ENCODE peak calls at places on chromosomes 11 and 22, in nine cellular contexts. Z is neural crest cell; V is CD14-positive monocyte; H is adrenal gland; M is Calu3; N is CD8-positive, alpha-beta T cell; W is pancreas; P is AG09319; U is natural killer cell. B is an unnamed sample.

GRCh38 chr11:128497057-128497957 is 90.1 kb downstream of the ETS1 start:
- DNase-seq in Z (no peak), V (no peak), H (peak), M (peak), N (no peak), W (peak), P (peak), U (no peak), B (no peak)

GRCh38 chr11:14445542-14446530 is 53.8 kb downstream of the COPB1 start:
- DNase-seq in Z (no peak), V (no peak), H (no peak), M (no peak), N (no peak), W (no peak), P (no peak), U (no peak), B (no peak)

GRCh38 chr11:111846063-111846462 is 25.3 kb downstream of the ALG9 start:
- DNase-seq in Z (no peak), V (no peak), H (no peak), M (no peak), N (no peak), W (no peak), P (no peak), U (no peak), B (no peak)

GRCh38 chr11:9047986-9048522 is 43.3 kb downstream of the SCUBE2 start:
- DNase-seq in Z (no peak), V (no peak), H (no peak), M (no peak), N (no peak), W (no peak), P (peak), U (no peak), B (peak)

GRCh38 chr22:36773935-36774334 is 2.0 kb downstream of the IFT27 start:
- DNase-seq in Z (no peak), V (no peak), H (no peak), M (no peak), N (no peak), W (no peak), P (no peak), U (no peak), B (no peak)

GRCh38 chr11:7696424-7696823 is 9.9 kb downstream of the OVCH2 start:
- DNase-seq in Z (no peak), V (no peak), H (no peak), M (no peak), N (no peak), W (no peak), P (no peak), U (no peak), B (no peak)

GRCh38 chr22:44363214-44363979 is 50.6 kb upstream of the SHISAL1 start:
- DNase-seq in Z (no peak), V (peak), H (peak), M (peak), N (no peak), W (no peak), P (peak), U (no peak), B (no peak)

GRCh38 chr11:70527046-70527395 is 128.7 kb downstream of the CTTN start:
- DNase-seq in Z (no peak), V (no peak), H (no peak), M (no peak), N (no peak), W (no peak), P (no peak), U (no peak), B (no peak)

GRCh38 chr11:72231396-72232259 is 7.1 kb downstream of the INPPL1 start:
- DNase-seq in Z (no peak), V (no peak), H (no peak), M (no peak), N (no peak), W (no peak), P (no peak), U (no peak), B (no peak)

GRCh38 chr11:3959015-3959917 is 103.8 kb downstream of the STIM1 start:
- DNase-seq in Z (no peak), V (no peak), H (no peak), M (peak), N (no peak), W (no peak), P (no peak), U (no peak), B (no peak)

GRCh38 chr11:70843906-70844305 is 408.5 kb downstream of the SHANK2 start:
- DNase-seq in Z (no peak), V (no peak), H (no peak), M (no peak), N (no peak), W (no peak), P (no peak), U (no peak), B (no peak)

GRCh38 chr11:61828629-61829407 is 718 bp downstream of the FADS2 start:
- DNase-seq in Z (peak), V (no peak), H (peak), M (no peak), N (no peak), W (peak), P (no peak), U (peak), B (no peak)

GRCh38 chr11:115383431-115383830 is 120.8 kb downstream of the CADM1 start:
- DNase-seq in Z (no peak), V (no peak), H (no peak), M (no peak), N (no peak), W (no peak), P (no peak), U (no peak), B (no peak)

GRCh38 chr22:35553341-35553740 is 12.7 kb downstream of the RASD2 start:
- DNase-seq in Z (no peak), V (no peak), H (no peak), M (no peak), N (no peak), W (no peak), P (no peak), U (no peak), B (no peak)

GRCh38 chr11:2945757-2946287 is 16.6 kb upstream of the PHLDA2 start:
- DNase-seq in Z (no peak), V (no peak), H (peak), M (no peak), N (no peak), W (no peak), P (no peak), U (no peak), B (no peak)

GRCh38 chr22:47329727-47330653 is 567.5 kb downstream of the TBC1D22A start:
- DNase-seq in Z (no peak), V (no peak), H (no peak), M (no peak), N (no peak), W (no peak), P (no peak), U (no peak), B (no peak)

GRCh38 chr11:71458146-71459070 is 5.4 kb downstream of the NADSYN1 start:
- DNase-seq in Z (no peak), V (peak), H (no peak), M (no peak), N (no peak), W (no peak), P (no peak), U (no peak), B (no peak)

GRCh38 chr11:132579686-132580085 is 952.6 kb downstream of the OPCML start:
- DNase-seq in Z (no peak), V (no peak), H (no peak), M (no peak), N (no peak), W (no peak), P (no peak), U (no peak), B (no peak)

GRCh38 chr11:71946144-71946571 is 17.3 kb downstream of the RNF121 start:
- DNase-seq in Z (no peak), V (no peak), H (peak), M (no peak), N (no peak), W (no peak), P (no peak), U (no peak), B (no peak)

GRCh38 chr22:38214248-38215056 is 12.7 kb downstream of the MAFF start:
- DNase-seq in Z (peak), V (peak), H (peak), M (no peak), N (peak), W (peak), P (no peak), U (peak), B (no peak)

GRCh38 chr11:18001191-18001590 is 11.7 kb downstream of the SERGEF start:
- DNase-seq in Z (no peak), V (no peak), H (no peak), M (no peak), N (no peak), W (no peak), P (peak), U (no peak), B (no peak)

GRCh38 chr22:38455530-38456271 is 702 bp upstream of the KCNJ4 start:
- DNase-seq in Z (peak), V (no peak), H (no peak), M (peak), N (no peak), W (no peak), P (no peak), U (no peak), B (no peak)

GRCh38 chr22:25759825-25760231 is 17.8 kb downstream of the MYO18B start:
- DNase-seq in Z (no peak), V (no peak), H (peak), M (peak), N (no peak), W (no peak), P (peak), U (no peak), B (no peak)

GRCh38 chr22:19991645-19992451 is 24.8 kb downstream of the ARVCF start:
- DNase-seq in Z (no peak), V (no peak), H (no peak), M (no peak), N (no peak), W (no peak), P (no peak), U (no peak), B (no peak)

GRCh38 chr11:33712436-33712835 is 11.8 kb upstream of the C11orf91 start:
- DNase-seq in Z (no peak), V (no peak), H (no peak), M (no peak), N (no peak), W (no peak), P (no peak), U (no peak), B (no peak)

GRCh38 chr11:3614742-3615171 is 27.0 kb downstream of the ART5 start:
- DNase-seq in Z (no peak), V (peak), H (no peak), M (no peak), N (no peak), W (no peak), P (no peak), U (no peak), B (no peak)

GRCh38 chr11:396948-397548 is 3.0 kb downstream of the PKP3 start:
- DNase-seq in Z (no peak), V (no peak), H (peak), M (no peak), N (no peak), W (no peak), P (peak), U (peak), B (no peak)

GRCh38 chr11:395866-396265 is 1.9 kb downstream of the PKP3 start:
- DNase-seq in Z (no peak), V (no peak), H (no peak), M (no peak), N (no peak), W (no peak), P (no peak), U (no peak), B (no peak)

GRCh38 chr11:394034-394857 is at the start of gene PKP3:
- DNase-seq in Z (no peak), V (no peak), H (no peak), M (peak), N (no peak), W (peak), P (no peak), U (no peak), B (no peak)

GRCh38 chr11:394858-395655 is 1.0 kb downstream of the PKP3 start:
- DNase-seq in Z (no peak), V (no peak), H (no peak), M (no peak), N (no peak), W (no peak), P (no peak), U (no peak), B (no peak)

DNA sequence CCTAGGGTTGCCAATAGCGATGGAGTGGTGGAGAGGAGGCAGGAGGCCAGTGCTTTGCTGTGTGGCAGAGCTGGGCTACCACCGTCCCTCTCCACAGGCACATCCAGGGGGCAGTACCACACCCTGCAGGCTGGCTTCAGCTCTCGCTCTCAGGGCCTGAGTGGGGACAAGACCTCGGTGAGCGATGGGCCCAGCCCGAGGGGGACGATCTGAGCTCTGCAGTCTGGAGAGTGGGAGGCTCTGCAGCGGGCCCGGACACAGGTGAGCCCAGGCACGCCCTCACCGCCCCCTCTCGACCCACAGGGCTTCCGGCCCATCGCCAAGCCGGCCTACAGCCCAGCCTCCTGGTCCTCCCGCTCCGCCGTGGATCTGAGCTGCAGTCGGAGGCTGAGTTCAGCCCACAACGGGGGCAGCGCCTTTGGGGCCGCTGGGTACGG is 2.5 kb downstream of the PKP3 start:
- DNase-seq in Z (no peak), V (no peak), H (no peak), M (no peak), N (no peak), W (no peak), P (no peak), U (no peak), B (no peak)
- TF ChIP-seq CTCF in Z (no peak), V (no peak), H (no peak), M (peak), N (no peak), W (no peak), P (peak), U (no peak), B (peak)

GRCh38 chr11:82776377-82776776 is 42.7 kb upstream of the FAM181B start:
- DNase-seq in Z (no peak), V (no peak), H (no peak), M (no peak), N (no peak), W (no peak), P (no peak), U (no peak), B (no peak)

GRCh38 chr11:82775218-82775617 is 41.6 kb upstream of the FAM181B start:
- DNase-seq in Z (no peak), V (no peak), H (no peak), M (no peak), N (no peak), W (no peak), P (no peak), U (no peak), B (no peak)

GRCh38 chr11:82771781-82772180 is 38.1 kb upstream of the FAM181B start:
- DNase-seq in Z (no peak), V (no peak), H (no peak), M (no peak), N (no peak), W (no peak), P (no peak), U (no peak), B (no peak)

DNA sequence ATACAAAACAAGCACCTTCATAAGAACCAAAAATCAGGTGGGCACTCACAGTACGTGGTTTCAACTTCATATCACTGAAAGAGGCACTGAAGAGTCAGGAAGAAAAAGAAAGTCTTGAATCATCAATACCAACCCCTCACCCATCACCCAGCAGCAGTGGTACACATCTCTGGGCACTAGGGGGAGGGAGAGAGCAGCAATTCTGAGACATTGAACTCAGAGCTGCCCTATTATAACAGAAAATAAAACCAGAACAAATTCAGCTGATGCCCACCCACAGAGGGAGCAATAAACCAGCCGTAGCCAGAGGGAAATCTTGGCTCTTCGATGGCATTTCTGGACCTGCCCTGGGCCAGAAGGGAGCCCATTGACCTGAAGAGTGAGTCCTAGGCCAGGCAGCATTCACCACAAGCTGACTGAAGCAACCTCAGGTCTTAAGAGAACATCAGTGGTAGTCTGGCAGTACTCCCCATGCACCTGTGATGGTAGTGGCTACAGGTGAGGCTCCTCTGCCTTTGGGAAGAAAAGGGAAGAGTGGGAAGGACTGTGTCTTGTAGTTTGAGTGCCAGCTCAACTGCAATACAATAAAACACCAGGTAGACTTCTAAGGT is 42.2 kb upstream of the FAM181B start:
- DNase-seq in Z (peak), V (no peak), H (peak), M (peak), N (no peak), W (no peak), P (peak), U (no peak), B (no peak)
- TF ChIP-seq CTCF in Z (peak), V (peak), H (peak), M (peak), N (no peak), W (peak), P (peak), U (peak), B (peak)

GRCh38 chr11:69444381-69445130 is 36.9 kb upstream of the LINC01488 start:
- DNase-seq in Z (peak), V (peak), H (peak), M (peak), N (no peak), W (peak), P (peak), U (no peak), B (no peak)
- TF ChIP-seq CTCF in Z (peak), V (no peak), H (no peak), M (no peak), N (no peak), W (no peak), P (peak), U (no peak), B (no peak)

DNA sequence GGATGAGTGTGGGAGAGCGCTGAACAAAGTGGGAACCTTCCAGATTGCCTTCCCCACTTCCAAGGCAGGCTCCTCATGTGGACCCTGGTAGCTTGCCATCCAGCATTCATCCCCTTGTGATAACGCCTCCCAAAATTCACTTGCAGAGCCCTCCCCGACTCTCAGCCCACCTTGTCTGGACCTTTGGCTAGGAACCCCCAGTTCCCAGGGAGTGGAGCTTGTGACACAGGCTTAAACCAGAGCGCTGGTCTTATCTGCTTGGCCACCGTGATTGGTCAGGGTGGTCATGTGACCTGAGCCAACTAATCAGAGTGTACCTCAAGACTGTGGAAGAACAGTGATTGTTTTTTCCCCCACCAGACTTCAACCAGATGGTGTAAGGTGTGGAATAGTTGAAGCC is 9.6 kb upstream of the SLC35C1 start:
- DNase-seq in Z (no peak), V (no peak), H (no peak), M (no peak), N (no peak), W (no peak), P (no peak), U (no peak), B (no peak)
- TF ChIP-seq CTCF in Z (no peak), V (no peak), H (no peak), M (no peak), N (no peak), W (no peak), P (no peak), U (no peak), B (no peak)

DNA sequence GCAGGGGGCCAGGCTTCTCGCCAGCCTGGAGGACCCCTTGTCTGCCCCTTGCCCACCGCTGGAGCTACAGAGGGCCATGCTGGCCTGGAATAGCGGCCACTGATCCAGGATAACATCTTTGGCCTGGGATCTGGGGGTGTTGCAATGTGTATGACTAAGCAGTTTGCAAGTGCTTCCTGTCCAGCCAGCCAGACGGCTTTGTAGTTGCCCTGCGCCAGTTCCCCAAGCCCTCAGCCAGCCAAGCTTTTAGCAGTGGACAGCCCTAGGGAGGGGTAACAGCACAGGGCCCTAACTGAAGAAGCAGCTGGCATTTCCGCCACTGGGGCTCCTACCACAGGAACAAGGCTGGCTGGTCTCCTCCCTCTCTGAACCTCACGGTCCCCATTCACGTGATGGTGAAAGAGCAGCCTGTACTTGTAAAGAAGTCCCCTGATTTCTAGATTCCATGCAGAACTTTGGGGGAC is 32.1 kb downstream of the UQCR10 start:
- DNase-seq in Z (no peak), V (peak), H (peak), M (peak), N (no peak), W (peak), P (peak), U (no peak), B (no peak)
- TF ChIP-seq CTCF in Z (no peak), V (no peak), H (no peak), M (no peak), N (no peak), W (no peak), P (no peak), U (no peak), B (no peak)

DNA sequence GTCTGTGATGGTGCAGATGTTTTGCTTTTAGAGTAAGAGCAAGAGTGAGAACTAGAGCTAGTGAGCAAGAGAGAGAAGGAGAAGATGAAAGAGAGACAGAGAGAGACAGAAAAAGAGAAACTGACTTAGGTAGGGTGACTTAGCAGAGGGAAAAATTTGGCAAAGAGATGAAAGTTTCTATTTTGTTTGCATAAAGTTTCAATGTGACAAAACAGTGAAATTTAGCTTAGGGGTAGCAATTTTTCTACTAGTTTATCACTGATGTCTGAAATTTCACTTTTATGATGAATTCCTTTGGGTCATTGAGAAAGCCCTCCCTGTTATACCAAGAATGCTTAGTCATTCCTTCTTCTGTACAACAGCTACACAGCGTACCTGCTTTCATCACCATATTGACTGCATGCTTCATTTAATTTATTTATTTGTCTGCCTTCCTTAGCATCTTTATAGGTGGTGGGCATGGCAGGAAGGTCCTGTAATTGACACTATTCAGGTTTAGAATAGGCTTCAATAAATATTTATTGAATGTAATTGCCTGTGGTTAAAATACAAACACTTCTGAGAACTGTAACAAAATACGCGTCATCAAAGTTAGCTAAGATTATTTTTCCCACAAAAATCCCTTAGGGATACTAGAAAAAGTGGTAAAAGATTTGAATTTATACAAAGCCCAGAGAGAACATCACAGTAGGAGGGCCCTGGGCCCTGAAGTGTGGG is 19.9 kb upstream of the CTSC start:
- DNase-seq in Z (no peak), V (no peak), H (no peak), M (no peak), N (no peak), W (no peak), P (no peak), U (no peak), B (no peak)
- TF ChIP-seq CTCF in Z (no peak), V (no peak), H (no peak), M (no peak), N (no peak), W (no peak), P (no peak), U (no peak), B (no peak)

GRCh38 chr22:32205974-32206773 is 1.3 kb upstream of the RFPL2 start:
- DNase-seq in Z (peak), V (no peak), H (no peak), M (peak), N (no peak), W (no peak), P (no peak), U (no peak), B (no peak)
- TF ChIP-seq CTCF in Z (peak), V (no peak), H (no peak), M (peak), N (no peak), W (no peak), P (no peak), U (no peak), B (peak)